ENCODE peak calls at places on chromosomes 6 and 20, in four cellular contexts. M is ovary, P is NB4, T is H1. Y is an unnamed sample.
A peak's percentile ranks its signal among the peaks of the same experiment; 100 is the strongest.

GRCh38 chr6:46610862-46611553 is 41.6 kb downstream of the CYP39A1 start:
- DNase-seq in P (no peak), T (no peak), M (no peak), Y (no peak)

GRCh38 chr6:37261198-37261597 is 3.3 kb upstream of the TMEM217 start:
- DNase-seq in M (no peak), T (no peak), P (no peak), Y (no peak)

GRCh38 chr6:151001387-151002063 is 136.0 kb downstream of the MTHFD1L start:
- DNase-seq in P (no peak), M (no peak), T (no peak), Y (no peak)

GRCh38 chr6:68134796-68135195 is 500.3 kb upstream of the ADGRB3 start:
- DNase-seq in P (no peak), T (no peak), M (no peak), Y (peak; percentile 5)

GRCh38 chr6:100084301-100085161 is 90.5 kb upstream of the MCHR2 start:
- DNase-seq in T (no peak), M (no peak), P (no peak), Y (no peak)

GRCh38 chr6:117771403-117771802 is 96.1 kb downstream of the NUS1 start:
- DNase-seq in T (no peak), P (peak; percentile 12), M (no peak), Y (no peak)

GRCh38 chr6:20751293-20751946 is 217.2 kb downstream of the CDKAL1 start:
- DNase-seq in M (no peak), P (no peak), T (no peak), Y (no peak)

GRCh38 chr20:52012093-52012492 is 179.5 kb downstream of the ZFP64 start:
- DNase-seq in P (no peak), M (no peak), T (no peak), Y (no peak)

GRCh38 chr6:44166591-44167184 is 8.1 kb downstream of the CAPN11 start:
- DNase-seq in T (no peak), M (no peak), P (peak; percentile 90), Y (no peak)

GRCh38 chr6:13248053-13248452 is 80.3 kb downstream of the TBC1D7 start:
- DNase-seq in P (no peak), T (no peak), M (no peak), Y (no peak)

GRCh38 chr20:50195524-50196120 is 5.0 kb downstream of the CEBPB start:
- DNase-seq in T (no peak), M (no peak), P (no peak), Y (no peak)

GRCh38 chr20:50193169-50193850 is 2.7 kb downstream of the CEBPB start:
- DNase-seq in M (peak; percentile 49), P (no peak), T (no peak), Y (no peak)

GRCh38 chr20:50192364-50193168 is 1.9 kb downstream of the CEBPB start:
- DNase-seq in M (peak; percentile 86), P (peak; percentile 97), T (no peak), Y (peak; percentile 76)

GRCh38 chr20:50194831-50195523 is 4.3 kb downstream of the CEBPB start:
- DNase-seq in T (no peak), P (no peak), M (no peak), Y (no peak)

DNA sequence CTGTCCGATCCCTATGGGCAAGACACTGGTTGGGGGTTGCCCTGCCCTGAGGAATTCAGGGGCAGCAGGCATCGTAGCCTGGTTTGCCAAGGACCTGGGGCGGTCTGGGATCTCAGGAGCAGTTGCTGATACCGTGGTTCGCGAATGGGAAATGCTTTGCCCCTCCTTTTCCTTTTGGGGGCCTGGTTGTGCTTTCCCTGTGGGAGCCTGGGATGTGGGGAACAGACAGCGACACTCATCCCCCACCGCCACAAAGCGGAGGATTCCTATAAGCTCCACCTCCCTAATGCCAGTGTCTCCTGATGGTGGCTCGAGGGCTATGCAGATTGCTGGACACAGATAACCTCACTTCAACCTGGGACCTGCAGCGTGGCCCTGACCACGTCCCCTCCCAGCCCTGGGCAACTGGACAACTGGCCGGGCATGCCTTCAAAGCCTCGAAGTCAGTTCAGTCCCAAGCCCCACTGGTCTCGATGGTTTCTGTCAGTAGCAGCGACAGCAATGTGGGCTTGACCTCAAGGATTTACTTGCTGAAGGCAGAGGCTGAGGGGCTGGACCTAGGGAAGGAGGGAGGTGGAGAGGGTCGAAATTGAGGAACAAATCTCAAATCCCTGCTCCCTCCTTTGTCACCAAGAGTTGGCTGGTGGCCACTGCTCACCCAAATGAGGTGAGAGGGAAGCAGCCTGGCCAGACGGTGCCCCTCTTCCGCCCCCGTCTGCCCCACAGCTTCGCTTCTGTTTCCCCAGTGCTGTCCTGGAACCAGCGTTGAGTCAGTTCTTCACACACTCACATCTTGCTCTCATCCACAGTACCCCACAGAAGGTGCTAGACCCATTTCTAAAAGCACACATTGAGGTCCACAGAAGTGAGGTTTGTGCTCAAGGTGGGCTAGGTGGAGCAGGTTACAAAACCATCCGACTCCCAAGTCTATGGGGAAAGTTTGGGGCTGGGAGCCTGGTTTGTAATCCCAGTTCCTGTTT is 3.5 kb downstream of the CEBPB start:
- DNase-seq in P (no peak), T (no peak), M (peak; percentile 55), Y (no peak)
- TF ChIP-seq POLR2A in P (no peak), T (no peak), M (peak; percentile 18), Y (no peak)

DNA sequence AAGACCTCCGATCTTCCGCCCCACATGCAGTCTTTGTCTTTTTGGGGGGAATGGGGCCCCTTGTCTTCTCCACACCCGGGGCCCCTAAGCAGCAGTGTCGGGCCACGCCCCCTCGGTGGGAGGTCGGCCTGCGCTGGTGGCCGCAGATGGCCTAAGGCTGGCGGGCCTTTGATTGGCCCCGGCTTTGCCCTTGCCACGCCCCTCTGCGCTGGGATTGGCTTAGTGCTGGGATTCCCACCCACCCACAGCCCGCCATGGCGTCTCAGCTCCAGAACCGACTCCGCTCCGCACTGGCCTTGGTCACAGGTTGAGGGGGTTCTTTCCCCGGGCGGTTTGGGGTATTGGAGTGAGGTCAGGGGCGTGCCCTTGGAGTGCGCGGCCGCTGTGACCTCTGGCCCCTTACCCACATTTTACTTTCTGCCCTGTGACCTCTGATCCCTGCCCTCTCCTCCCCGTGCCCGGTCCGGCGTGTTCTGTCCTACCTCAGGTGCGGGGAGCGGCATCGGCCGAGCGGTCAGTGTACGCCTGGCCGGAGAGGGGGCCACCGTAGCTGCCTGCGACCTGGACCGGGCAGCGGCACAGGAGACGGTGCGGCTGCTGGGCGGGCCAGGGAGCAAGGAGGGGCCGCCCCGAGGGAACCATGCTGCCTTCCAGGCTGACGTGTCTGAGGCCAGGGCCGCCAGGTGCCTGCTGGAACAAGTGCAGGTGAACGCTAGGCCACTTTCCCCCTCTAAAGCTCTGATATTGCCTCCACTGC is at the start of gene HSD17B8:
- DNase-seq in M (peak; percentile 90), T (peak; percentile 72), P (no peak), Y (no peak)
- TF ChIP-seq POLR2A in M (no peak), T (peak; percentile 48), P (no peak), Y (no peak)

GRCh38 chr20:62797671-62798532 is 1.6 kb downstream of the MRGBP start:
- DNase-seq in M (peak; percentile 45), T (no peak), P (no peak), Y (no peak)
- TF ChIP-seq POLR2A in M (no peak), T (no peak), P (no peak), Y (no peak)

GRCh38 chr6:34182751-34183531 is 37.1 kb upstream of the GRM4 start:
- DNase-seq in P (peak; percentile 98), M (no peak), T (no peak), Y (no peak)
- TF ChIP-seq POLR2A in P (no peak), M (no peak), T (no peak), Y (no peak)

DNA sequence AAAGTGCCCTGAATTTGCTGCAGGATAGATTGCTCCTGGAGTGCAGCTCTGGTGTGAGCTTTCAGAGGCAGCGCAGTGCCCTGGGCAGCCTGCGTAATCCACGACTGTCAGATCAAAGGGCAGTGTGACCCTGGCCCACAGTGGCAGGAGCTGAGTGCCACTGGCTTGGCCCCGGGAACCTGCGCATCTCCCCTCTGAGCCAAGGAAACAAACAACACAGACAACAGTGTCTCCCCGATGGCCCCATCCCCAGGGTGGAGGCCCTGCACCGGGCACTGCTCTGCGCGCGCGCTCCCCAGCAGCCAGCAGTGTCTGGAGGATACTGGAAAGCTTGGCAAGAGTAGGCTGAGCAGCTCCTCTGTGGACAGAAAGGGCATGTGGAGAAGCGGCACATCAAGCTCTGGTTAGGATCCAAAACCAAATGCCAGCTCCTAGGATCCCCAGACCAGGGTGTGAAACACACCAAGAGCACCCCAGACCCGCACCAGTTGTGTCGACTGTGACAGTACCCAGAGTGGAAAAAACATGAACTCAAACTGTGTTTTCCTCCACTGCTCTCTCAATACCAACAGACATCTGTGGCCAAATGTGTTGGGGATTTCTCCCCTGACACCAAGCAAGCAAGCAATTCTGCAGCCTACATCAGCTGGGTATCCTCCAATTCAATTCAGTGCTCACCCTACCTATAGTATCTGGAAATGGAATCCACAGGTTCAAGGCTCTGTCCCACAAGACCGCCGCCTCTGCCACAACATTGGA is 26.7 kb downstream of the RBCK1 start:
- DNase-seq in P (no peak), M (no peak), T (no peak), Y (no peak)
- TF ChIP-seq POLR2A in P (no peak), M (no peak), T (no peak), Y (no peak)

DNA sequence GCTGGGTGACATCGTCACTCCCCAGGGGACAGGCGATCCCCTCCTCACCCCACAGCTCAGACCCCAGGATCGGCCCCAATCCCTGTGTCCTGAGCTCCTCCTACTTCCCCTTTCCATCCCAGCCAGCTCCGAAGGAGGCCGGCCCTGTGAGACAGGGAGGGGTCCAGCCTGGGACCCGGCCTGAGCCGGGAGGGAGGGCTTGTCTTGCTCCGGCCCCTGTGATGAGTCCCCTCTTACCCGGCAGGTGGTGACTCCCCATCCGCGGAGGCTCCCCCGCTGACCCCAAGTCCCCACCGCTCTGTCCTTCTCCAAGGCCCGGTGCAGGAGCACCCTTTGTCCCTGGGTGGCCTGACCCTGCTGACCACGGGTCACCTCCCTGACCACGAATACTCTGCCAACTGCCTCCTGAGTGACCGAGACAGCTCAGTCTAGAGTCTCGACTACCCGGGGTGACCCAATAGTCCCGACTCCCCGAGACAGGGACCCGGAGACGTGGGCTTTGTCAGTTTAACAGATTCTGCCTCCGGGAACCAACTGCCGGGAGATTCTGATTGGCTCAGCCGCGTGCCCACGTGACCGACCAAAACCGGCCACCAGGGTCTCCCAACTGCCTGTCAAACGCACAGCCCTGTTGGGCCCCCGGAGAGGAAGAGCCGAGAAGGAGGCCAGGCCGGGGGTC is 187.4 kb upstream of the PROKR2 start:
- DNase-seq in P (peak; percentile 47), T (no peak), M (no peak), Y (no peak)
- TF ChIP-seq POLR2A in P (peak; percentile 52), T (no peak), M (no peak), Y (peak; percentile 15)

GRCh38 chr6:133961831-133962230 is 8.8 kb downstream of the TBPL1 start:
- DNase-seq in M (no peak), P (no peak), T (no peak), Y (no peak)
- TF ChIP-seq POLR2A in M (no peak), P (no peak), T (no peak), Y (no peak)

Y was measured in H54.